ENCODE peak calls at places on chromosomes 3 and 15, in seven cellular contexts. A is H9; N is psoas muscle; C is HCT116; G is Karpas-422; H is fibroblast of lung; F is CD4-positive, alpha-beta T cell. Z is an unnamed sample.
A peak's percentile ranks its signal among the peaks of the same experiment; 100 is the strongest.

GRCh38 chr3:160956785-160957184 is 148.4 kb downstream of the B3GALNT1 start:
- DNase-seq in H (peak; percentile 46), F (no peak), G (peak; percentile 61), A (no peak), N (no peak), C (no peak), Z (peak; percentile 42)

GRCh38 chr15:40280260-40281056 is 2.4 kb downstream of the ANKRD63 start:
- DNase-seq in N (no peak), C (no peak), G (no peak), F (no peak), A (peak; percentile 72), H (no peak), Z (no peak)

GRCh38 chr3:123862152-123862551 is 22.0 kb downstream of the MYLK start:
- DNase-seq in F (no peak), G (no peak), A (no peak), N (no peak), C (no peak), H (no peak), Z (no peak)

GRCh38 chr15:93619597-93619996 is 530.6 kb upstream of the RGMA start:
- DNase-seq in F (no peak), N (no peak), A (no peak), G (no peak), C (no peak), H (no peak), Z (no peak)

GRCh38 chr3:179948740-179949139 is 88.0 kb downstream of the PEX5L start:
- DNase-seq in H (no peak), G (no peak), C (no peak), F (no peak), A (no peak), N (no peak), Z (no peak)

GRCh38 chr3:14545251-14545635 is 5.1 kb upstream of the GRIP2 start:
- DNase-seq in H (no peak), N (peak; percentile 32), G (no peak), C (no peak), F (no peak), A (no peak), Z (no peak)

GRCh38 chr3:103158183-103158582 is 723.4 kb downstream of the ZPLD1 start:
- DNase-seq in G (no peak), H (no peak), A (peak; percentile 29), N (no peak), C (no peak), F (no peak), Z (no peak)

GRCh38 chr3:31977736-31978135 is 3.3 kb downstream of the OSBPL10 start:
- DNase-seq in G (no peak), H (no peak), C (no peak), N (no peak), A (no peak), F (no peak), Z (no peak)

GRCh38 chr3:186365202-186365974 is 3.4 kb upstream of the DGKG start:
- DNase-seq in F (no peak), C (no peak), H (no peak), N (no peak), A (no peak), G (no peak), Z (no peak)

GRCh38 chr15:88812137-88812536 is 8.9 kb downstream of the ACAN start:
- DNase-seq in H (no peak), C (no peak), F (no peak), G (no peak), N (no peak), A (no peak), Z (no peak)

DNA sequence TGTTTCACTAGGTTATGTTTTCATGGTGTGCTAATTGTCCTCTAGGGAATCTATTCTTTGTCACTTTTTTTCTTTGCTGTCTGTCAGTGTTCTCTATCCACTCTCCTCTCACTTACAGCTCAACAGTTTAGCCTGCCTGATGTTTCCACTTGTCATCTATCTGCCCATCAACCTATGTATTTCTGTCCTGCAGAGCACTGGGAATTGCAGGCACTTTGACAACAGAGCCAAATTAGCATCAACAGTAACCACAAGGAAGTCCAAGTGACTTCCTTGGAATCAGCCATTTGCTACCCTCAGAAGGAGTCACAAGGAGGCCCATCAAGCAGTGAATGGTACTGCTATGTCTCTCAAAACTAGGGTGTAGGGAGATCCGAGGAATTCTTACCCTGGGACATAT is 898.9 kb downstream of the NTRK3 start:
- DNase-seq in H (no peak), N (no peak), C (no peak), A (no peak), F (no peak), G (no peak), Z (no peak)
- H3K9me3 ChIP-seq in H (no peaks in the 10 kb centered on the region), N (no peaks in the 10 kb centered on the region), C (peaks cover 7% of the 10 kb centered on the region), A (no peaks in the 10 kb centered on the region), F (no peaks in the 10 kb centered on the region), G (peaks cover 5% of the 10 kb centered on the region), Z (no peaks in the 10 kb centered on the region)

GRCh38 chr3:42366550-42366949 is 43.9 kb downstream of the LYZL4 start:
- DNase-seq in H (no peak), C (no peak), A (no peak), F (no peak), N (no peak), G (no peak), Z (no peak)

GRCh38 chr3:42369832-42370231 is 40.6 kb downstream of the LYZL4 start:
- DNase-seq in A (peak; percentile 35), F (no peak), G (no peak), H (no peak), C (no peak), N (no peak), Z (no peak)

GRCh38 chr3:42371776-42372175 is 38.6 kb downstream of the LYZL4 start:
- DNase-seq in N (no peak), A (no peak), C (no peak), G (no peak), F (no peak), H (no peak), Z (no peak)

GRCh38 chr3:42369304-42369703 is 41.1 kb downstream of the LYZL4 start:
- DNase-seq in F (no peak), A (no peak), G (no peak), C (no peak), H (no peak), N (no peak), Z (no peak)

GRCh38 chr3:42367903-42368302 is 42.5 kb downstream of the LYZL4 start:
- DNase-seq in N (no peak), A (no peak), H (no peak), F (no peak), C (no peak), G (no peak), Z (no peak)
- H3K9me3 ChIP-seq in N (no peaks in the 10 kb centered on the region), A (no peaks in the 10 kb centered on the region), H (no peaks in the 10 kb centered on the region), F (peaks cover 4% of the 10 kb centered on the region), C (peaks cover 7% of the 10 kb centered on the region), G (no peaks in the 10 kb centered on the region), Z (peaks cover 8% of the 10 kb centered on the region)

DNA sequence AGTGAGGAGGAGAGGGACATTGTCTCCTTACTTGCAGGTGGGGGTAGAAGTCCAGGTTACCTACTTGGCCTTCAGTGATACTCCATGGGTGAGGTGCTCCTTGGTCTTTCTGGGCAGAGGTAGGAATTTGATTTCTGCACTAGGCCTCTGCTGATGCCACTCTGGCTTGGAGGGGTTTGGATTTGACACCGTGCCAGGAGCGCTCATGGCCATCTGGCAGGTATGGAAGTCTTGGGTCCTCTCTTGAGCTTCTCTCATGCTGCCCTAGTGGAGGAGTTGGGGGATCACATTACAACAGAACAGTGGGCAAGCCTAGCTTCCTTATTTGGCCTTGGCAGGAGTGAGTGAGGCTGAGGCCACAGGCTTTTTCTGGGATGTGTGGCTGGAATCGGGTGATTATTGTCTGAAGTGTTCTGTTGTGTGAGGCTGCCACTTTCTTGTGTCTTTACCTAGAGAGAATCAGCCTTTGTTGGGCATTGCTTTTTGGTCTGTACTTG is 525.0 kb downstream of the GABRG3 start:
- DNase-seq in N (no peak), C (no peak), H (no peak), G (no peak), F (no peak), A (no peak), Z (no peak)
- H3K9me3 ChIP-seq in N (no peaks in the 10 kb centered on the region), C (peaks cover 26% of the 10 kb centered on the region), H (no peaks in the 10 kb centered on the region), G (peaks cover 34% of the 10 kb centered on the region), F (peaks cover 3% of the 10 kb centered on the region), A (no peaks in the 10 kb centered on the region), Z (no peaks in the 10 kb centered on the region)

GRCh38 chr3:632571-633170 is 436.1 kb downstream of the CHL1 start:
- DNase-seq in F (no peak), H (peak; percentile 61), C (peak; percentile 35), A (peak; percentile 76), N (no peak), G (peak; percentile 84), Z (peak; percentile 67)

GRCh38 chr3:635393-635792 is 438.8 kb downstream of the CHL1 start:
- DNase-seq in H (no peak), G (no peak), F (no peak), N (no peak), A (no peak), C (no peak), Z (no peak)

DNA sequence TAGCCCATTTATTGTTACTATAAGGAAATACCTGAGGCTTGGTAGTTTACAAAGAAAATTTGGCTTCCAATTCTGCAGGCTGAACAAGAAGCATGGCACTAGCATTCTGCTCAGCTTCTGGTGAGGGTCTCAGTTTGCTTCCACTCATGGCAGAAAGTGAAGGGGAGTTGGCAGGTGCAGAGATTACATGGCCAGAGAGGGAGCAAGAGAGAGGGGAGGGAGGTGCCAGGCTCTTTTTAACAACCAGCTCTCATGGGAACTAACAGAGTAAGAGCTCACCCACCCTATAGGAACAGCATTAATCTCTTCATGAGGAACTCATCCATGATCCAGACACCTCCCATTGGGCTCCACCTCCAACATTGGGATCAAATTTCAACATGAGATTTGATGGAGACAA is 437.9 kb downstream of the CHL1 start:
- DNase-seq in G (no peak), A (peak; percentile 31), F (no peak), H (no peak), N (no peak), C (no peak), Z (no peak)
- H3K9me3 ChIP-seq in G (no peaks in the 10 kb centered on the region), A (no peaks in the 10 kb centered on the region), F (no peaks in the 10 kb centered on the region), H (no peaks in the 10 kb centered on the region), N (no peaks in the 10 kb centered on the region), C (peaks cover 26% of the 10 kb centered on the region), Z (no peaks in the 10 kb centered on the region)

GRCh38 chr15:25184356-25185155 is 229.8 kb downstream of the SNRPN start:
- DNase-seq in A (no peak), F (no peak), C (no peak), H (no peak), N (peak; percentile 27), G (no peak), Z (no peak)
- H3K9me3 ChIP-seq in A (peaks cover 45% of the 10 kb centered on the region), F (peaks cover 4% of the 10 kb centered on the region), C (peaks cover 5% of the 10 kb centered on the region), H (no peaks in the 10 kb centered on the region), N (peaks cover 3% of the 10 kb centered on the region), G (peaks cover 3% of the 10 kb centered on the region), Z (no peaks in the 10 kb centered on the region)

DNA sequence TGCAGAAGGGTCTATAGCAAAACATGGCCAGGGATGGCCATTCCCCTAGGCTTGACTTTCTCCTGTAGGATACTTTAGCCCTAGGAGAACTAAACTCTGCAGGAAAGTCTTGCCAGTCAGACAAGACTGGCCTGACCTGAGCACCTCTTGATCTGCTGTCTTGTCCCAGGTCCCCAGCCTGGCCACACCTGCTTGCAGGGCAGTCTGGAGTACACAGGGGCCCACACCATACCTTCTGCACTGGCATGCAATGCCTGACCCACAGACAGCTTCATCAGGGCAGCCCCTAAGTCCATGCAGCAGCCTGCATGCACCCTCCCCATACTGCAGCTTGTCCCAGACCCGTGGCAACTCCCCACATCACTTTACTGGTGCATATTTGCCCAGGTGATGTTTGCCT is 204.6 kb downstream of the LRRC3B start:
- DNase-seq in F (no peak), H (no peak), N (no peak), G (no peak), C (no peak), A (no peak), Z (no peak)
- H3K9me3 ChIP-seq in F (peaks cover under 1% of the 10 kb centered on the region), H (no peaks in the 10 kb centered on the region), N (peaks cover 22% of the 10 kb centered on the region), G (peaks cover 9% of the 10 kb centered on the region), C (no peaks in the 10 kb centered on the region), A (peaks cover 11% of the 10 kb centered on the region), Z (no peaks in the 10 kb centered on the region)

Z was measured in OCI-LY7.